ENCODE peak calls at places on chromosome 20, in nine cellular contexts. U is iPS DF 19.7; F is HFF-Myc; T is NCI-H1694 treated with DMSO at 0.1 percent for 48 hours; V is activated T-cell treated with anti-CD3 and anti-CD28 coated beads for 1 hour; G is bronchial epithelial cell; X is GM12865; H is stimulated activated CD4-positive, alpha-beta T cell treated with anti-CD3 and anti-CD28 coated beads, Interleukin-15, amount 100 ng/mL, for 1 hour; Z is GM23338. I is an unnamed sample.

GRCh38 chr20:4944518-4944917 is 56.8 kb downstream of the SLC23A2 start:
- DNase-seq in U (no peak), F (no peak), T (no peak), V (no peak), G (peak; percentile 34), X (no peak), H (no peak), Z (no peak), I (no peak)

GRCh38 chr20:43293068-43293786 is 103.5 kb upstream of the PTPRT start:
- DNase-seq in U (no peak), F (no peak), T (no peak), V (no peak), G (no peak), X (no peak), H (no peak), Z (no peak), I (no peak)

GRCh38 chr20:43681468-43681942 is 14.6 kb downstream of the MYBL2 start:
- DNase-seq in U (no peak), F (no peak), T (no peak), V (no peak), G (no peak), X (peak; percentile 78), H (no peak), Z (peak; percentile 26), I (no peak)

GRCh38 chr20:9035129-9035528 is 33.8 kb upstream of the PLCB4 start:
- DNase-seq in U (no peak), F (peak; percentile 74), T (no peak), V (no peak), G (peak; percentile 58), X (no peak), H (no peak), Z (no peak), I (peak; percentile 32)

GRCh38 chr20:58808296-58809046 is 42.2 kb downstream of the GNAS-AS1 start:
- DNase-seq in U (no peak), F (no peak), T (no peak), V (no peak), G (no peak), X (no peak), H (no peak), Z (no peak), I (no peak)

GRCh38 chr20:19338380-19338779 is 125.9 kb downstream of the SLC24A3 start:
- DNase-seq in U (no peak), F (no peak), T (no peak), V (no peak), G (no peak), X (no peak), H (no peak), Z (no peak), I (no peak)

GRCh38 chr20:63962426-63963347 is 6.5 kb upstream of the UCKL1 start:
- DNase-seq in U (no peak), F (no peak), T (no peak), V (no peak), G (no peak), X (no peak), H (no peak), Z (no peak), I (no peak)

GRCh38 chr20:2767768-2768631 is 32.4 kb downstream of the CPXM1 start:
- DNase-seq in U (no peak), F (no peak), T (no peak), V (no peak), G (peak; percentile 75), X (no peak), H (no peak), Z (no peak), I (peak; percentile 72)

GRCh38 chr20:41344938-41345728 is 4.5 kb downstream of the LPIN3 start:
- DNase-seq in U (no peak), F (no peak), T (no peak), V (no peak), G (no peak), X (no peak), H (no peak), Z (no peak), I (no peak)

GRCh38 chr20:40814328-40814960 is 125.4 kb upstream of the MAFB start:
- DNase-seq in U (no peak), F (no peak), T (no peak), V (no peak), G (no peak), X (no peak), H (no peak), Z (no peak), I (no peak)

GRCh38 chr20:46056970-46057855 is 28.2 kb downstream of the SLC12A5 start:
- DNase-seq in U (no peak), F (no peak), T (no peak), V (peak; percentile 13), G (no peak), X (no peak), H (no peak), Z (peak; percentile 87), I (peak; percentile 73)

GRCh38 chr20:19408971-19409370 is 196.5 kb downstream of the SLC24A3 start:
- DNase-seq in U (no peak), F (no peak), T (no peak), V (no peak), G (peak; percentile 4), X (no peak), H (no peak), Z (no peak), I (no peak)

GRCh38 chr20:37500311-37500710 is 20.7 kb upstream of the NNAT start:
- DNase-seq in U (no peak), F (no peak), T (no peak), V (no peak), G (no peak), X (no peak), H (no peak), Z (no peak), I (no peak)

GRCh38 chr20:35618372-35619131 is 2.9 kb downstream of the SPAG4 start:
- DNase-seq in U (no peak), F (no peak), T (no peak), V (no peak), G (peak; percentile 29), X (peak; percentile 39), H (no peak), Z (peak; percentile 47), I (no peak)

GRCh38 chr20:44648068-44648467 is 3.4 kb downstream of the ADA start:
- DNase-seq in U (no peak), F (no peak), T (no peak), V (no peak), G (no peak), X (no peak), H (no peak), Z (peak; percentile 34), I (no peak)

GRCh38 chr20:46334423-46334978 is 26.2 kb upstream of the CDH22 start:
- DNase-seq in U (no peak), F (no peak), T (no peak), V (no peak), G (no peak), X (no peak), H (no peak), Z (no peak), I (no peak)

GRCh38 chr20:47024461-47024937 is 129.9 kb downstream of the EYA2 start:
- DNase-seq in U (no peak), F (no peak), T (no peak), V (no peak), G (no peak), X (peak; percentile 9), H (no peak), Z (no peak), I (no peak)

GRCh38 chr20:4029505-4030467 is 14.4 kb upstream of the RNF24 start:
- DNase-seq in U (no peak), F (no peak), T (no peak), V (no peak), G (no peak), X (no peak), H (no peak), Z (no peak), I (no peak)

GRCh38 chr20:31670371-31671228 is 32.9 kb downstream of the COX4I2 start:
- DNase-seq in U (no peak), F (no peak), T (no peak), V (no peak), G (no peak), X (no peak), H (no peak), Z (no peak), I (peak; percentile 79)

GRCh38 chr20:35506179-35506578 is 23.3 kb downstream of the C20orf173 start:
- DNase-seq in U (no peak), F (no peak), T (no peak), V (no peak), G (no peak), X (peak; percentile 8), H (no peak), Z (no peak), I (no peak)